ENCODE peak calls at places on chromosome 21, in eight cellular contexts. C is fibroblast of lung, N is GM23338, M is endodermal cell, S is uterus, Q is cardiac muscle cell, D is tibial nerve, J is HL-60. Y is an unnamed sample.

GRCh38 chr21:45406801-45407628 is 2.0 kb downstream of the COL18A1 start:
- DNase-seq in N (peak), S (no peak), C (no peak), D (no peak), Q (peak), M (peak), J (no peak), Y (no peak)

GRCh38 chr21:40681164-40681859 is 165.6 kb downstream of the DSCAM start:
- DNase-seq in N (no peak), Q (no peak), J (no peak), C (peak), S (no peak), M (no peak), D (no peak), Y (no peak)

GRCh38 chr21:42830456-42831455 is 48.6 kb downstream of the WDR4 start:
- DNase-seq in C (no peak), M (peak), D (no peak), N (no peak), J (no peak), S (no peak), Q (no peak), Y (no peak)

GRCh38 chr21:42524341-42525227 is 10.9 kb downstream of the SLC37A1 start:
- DNase-seq in C (peak), M (peak), N (peak), S (peak), Q (peak), D (peak), J (no peak), Y (peak)

GRCh38 chr21:45140346-45140940 is 66.1 kb downstream of the ADARB1 start:
- DNase-seq in D (peak), M (peak), C (peak), N (peak), S (peak), J (peak), Q (peak), Y (peak)

GRCh38 chr21:38365521-38365920 is 108.7 kb downstream of the KCNJ15 start:
- DNase-seq in D (no peak), M (no peak), Q (no peak), C (no peak), S (no peak), J (no peak), N (no peak), Y (no peak)

GRCh38 chr21:39633043-39633442 is 20.3 kb downstream of the B3GALT5 start:
- DNase-seq in Q (no peak), N (no peak), D (no peak), J (no peak), S (no peak), M (no peak), C (peak), Y (peak)

GRCh38 chr21:21664871-21665270 is 666.7 kb downstream of the NCAM2 start:
- DNase-seq in Q (no peak), J (no peak), D (no peak), C (peak), N (no peak), S (no peak), M (no peak), Y (no peak)

GRCh38 chr21:40043423-40043822 is 176.2 kb downstream of the PCP4 start:
- DNase-seq in D (no peak), C (no peak), Q (no peak), J (no peak), M (no peak), N (peak), S (no peak), Y (no peak)

GRCh38 chr21:15193937-15194336 is 129.1 kb upstream of the NRIP1 start:
- DNase-seq in S (no peak), C (no peak), N (no peak), Q (no peak), M (no peak), J (no peak), D (no peak), Y (no peak)

GRCh38 chr21:20618878-20619277 is 379.3 kb upstream of the NCAM2 start:
- DNase-seq in N (no peak), C (no peak), M (no peak), S (no peak), Q (no peak), J (no peak), D (no peak), Y (no peak)

GRCh38 chr21:38474124-38474523 is 24.2 kb downstream of the ERG start:
- DNase-seq in N (no peak), J (no peak), C (no peak), M (peak), Q (no peak), D (no peak), S (no peak), Y (no peak)

GRCh38 chr21:45974073-45975016 is 7.2 kb upstream of the COL6A1 start:
- DNase-seq in D (no peak), Q (no peak), N (peak), J (no peak), M (peak), C (peak), S (peak), Y (peak)

GRCh38 chr21:38965910-38966504 is 160.3 kb downstream of the ETS2 start:
- DNase-seq in S (no peak), J (no peak), M (peak), C (peak), N (peak), Q (no peak), D (no peak), Y (peak)

GRCh38 chr21:15549671-15550070 is 180.1 kb upstream of the USP25 start:
- DNase-seq in Q (no peak), C (peak), S (no peak), D (no peak), J (no peak), M (peak), N (peak), Y (peak)

GRCh38 chr21:41242238-41242829 is 74.3 kb upstream of the FAM3B start:
- DNase-seq in J (no peak), C (no peak), D (no peak), N (no peak), Q (peak), S (no peak), M (peak), Y (no peak)

GRCh38 chr21:39527664-39528381 is 76.1 kb downstream of the SH3BGR start:
- DNase-seq in Q (no peak), D (no peak), M (no peak), J (no peak), C (no peak), S (no peak), N (no peak), Y (no peak)

GRCh38 chr21:14600569-14601308 is 54.6 kb upstream of the SAMSN1 start:
- DNase-seq in N (no peak), J (no peak), Q (no peak), S (no peak), M (no peak), D (no peak), C (no peak), Y (no peak)

GRCh38 chr21:46003575-46004007 is 22.0 kb downstream of the COL6A1 start:
- DNase-seq in J (no peak), C (no peak), N (no peak), S (no peak), M (peak), Q (no peak), D (peak), Y (no peak)

GRCh38 chr21:24204641-24205040 is 1402.6 kb downstream of the MRPL39 start:
- DNase-seq in N (no peak), M (no peak), J (no peak), C (no peak), Q (no peak), D (no peak), S (no peak), Y (no peak)

GRCh38 chr21:45403825-45404725 is 890 bp upstream of the COL18A1 start:
- DNase-seq in N (peak), C (peak), J (no peak), S (peak), M (peak), Q (peak), D (peak), Y (no peak)

GRCh38 chr21:30216041-30216723 is at the start of gene CLDN8:
- DNase-seq in J (no peak), C (no peak), S (no peak), D (no peak), Q (no peak), N (no peak), M (no peak), Y (no peak)

GRCh38 chr21:39510240-39510639 is 58.5 kb downstream of the SH3BGR start:
- DNase-seq in C (no peak), J (no peak), M (no peak), N (no peak), Q (no peak), S (no peak), D (no peak), Y (no peak)

GRCh38 chr21:41777934-41778815 is 11.3 kb upstream of the RIPK4 start:
- DNase-seq in S (peak), D (peak), J (no peak), C (peak), N (peak), Q (peak), M (peak), Y (peak)

GRCh38 chr21:30340714-30341573 is 3.5 kb upstream of the KRTAP27-1 start:
- DNase-seq in J (no peak), N (peak), M (peak), C (peak), D (no peak), S (no peak), Q (peak), Y (peak)

GRCh38 chr21:30620080-30620479 is 347 bp upstream of the KRTAP20-4 start:
- DNase-seq in J (no peak), D (no peak), M (no peak), N (no peak), S (no peak), Q (no peak), C (no peak), Y (no peak)

GRCh38 chr21:23152130-23152529 is 2153.9 kb downstream of the NCAM2 start:
- DNase-seq in M (no peak), N (no peak), C (no peak), Q (no peak), S (no peak), D (no peak), J (no peak), Y (no peak)

GRCh38 chr21:42498012-42498411 is 2.0 kb upstream of the RSPH1 start:
- DNase-seq in J (no peak), S (no peak), C (no peak), M (no peak), D (no peak), Q (no peak), N (no peak), Y (no peak)

GRCh38 chr21:42437786-42438185 is 34.1 kb downstream of the UBASH3A start:
- DNase-seq in C (no peak), J (no peak), Q (peak), S (no peak), D (no peak), N (peak), M (peak), Y (peak)

GRCh38 chr21:34817821-34818662 is 149.2 kb downstream of the CLIC6 start:
- DNase-seq in S (no peak), N (no peak), C (no peak), J (no peak), Q (no peak), M (no peak), D (no peak), Y (no peak)

GRCh38 chr21:34819357-34819999 is 150.7 kb downstream of the CLIC6 start:
- DNase-seq in Q (no peak), M (peak), N (no peak), S (no peak), C (no peak), D (no peak), J (no peak), Y (no peak)

GRCh38 chr21:34815831-34816700 is 147.3 kb downstream of the CLIC6 start:
- DNase-seq in Q (no peak), N (no peak), C (no peak), D (no peak), M (no peak), J (no peak), S (no peak), Y (no peak)

GRCh38 chr21:34820051-34820450 is 151.3 kb downstream of the CLIC6 start:
- DNase-seq in J (no peak), C (no peak), Q (no peak), N (no peak), S (no peak), D (no peak), M (no peak), Y (no peak)

DNA sequence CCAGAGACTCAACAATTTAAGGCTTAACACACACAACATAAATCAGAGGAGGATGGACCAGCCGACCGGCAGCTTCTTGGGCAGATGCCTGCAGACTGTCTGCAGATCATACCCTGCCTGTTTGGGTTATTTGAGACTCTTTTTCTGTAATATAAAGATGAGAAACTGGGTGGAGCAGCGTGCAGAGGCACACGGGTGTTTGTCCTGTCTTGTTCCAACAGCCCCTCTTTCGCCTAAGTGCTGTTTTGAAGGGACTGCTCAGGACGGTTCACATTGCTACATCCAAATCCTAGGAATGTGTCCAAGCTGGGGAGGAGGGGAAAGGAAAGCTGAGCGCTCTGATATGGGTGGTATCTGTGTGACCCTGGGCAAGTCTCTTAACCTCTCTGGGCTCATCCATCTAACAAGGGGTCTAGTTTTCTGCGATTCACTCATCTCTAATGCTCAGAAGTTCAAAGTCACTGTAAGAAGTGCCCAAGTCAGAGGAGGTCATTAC is 149.9 kb downstream of the CLIC6 start:
- DNase-seq in M (no peak), Q (no peak), D (no peak), J (no peak), C (no peak), N (no peak), S (no peak), Y (no peak)
- H3K27ac ChIP-seq in M (no peak), Q (no peak), D (no peak), J (no peak), C (peak), N (no peak), S (no peak), Y (no peak)

GRCh38 chr21:36395353-36396111 is 10.3 kb downstream of the CHAF1B start:
- DNase-seq in N (no peak), D (no peak), J (no peak), C (no peak), M (no peak), Q (no peak), S (no peak), Y (no peak)
- TF ChIP-seq CTCF in N (no peak), D (no peak), J (no peak), C (no peak), M (no peak), Q (no peak), S (no peak), Y (no peak)

DNA sequence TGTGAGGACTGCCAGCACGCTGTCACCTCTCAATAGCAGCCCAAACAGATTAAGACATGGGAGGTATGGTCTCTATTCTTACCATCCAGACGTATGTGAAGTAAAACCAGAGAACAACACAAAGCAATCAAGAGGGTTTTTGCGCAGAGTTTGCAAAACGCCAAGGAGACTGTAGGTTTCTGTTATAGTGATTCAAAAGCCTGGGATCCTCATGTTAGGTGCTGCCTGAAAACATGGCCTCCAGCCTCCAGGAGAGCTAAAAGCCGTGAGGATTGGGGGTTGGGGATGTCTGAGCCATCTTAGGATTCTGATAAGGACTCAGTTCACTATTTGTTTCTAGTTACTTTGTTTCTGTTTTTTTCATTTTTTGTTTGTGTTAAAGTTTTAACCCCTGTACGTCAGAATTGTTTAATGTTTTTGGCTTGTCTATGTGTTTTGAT is 4.2 kb upstream of the CCT8 start:
- DNase-seq in J (no peak), N (peak), D (no peak), S (no peak), M (no peak), Q (no peak), C (peak), Y (no peak)
- H3K4me3 ChIP-seq in J (no peak), N (peak), D (peak), S (peak), M (no peak), Q (no peak), C (peak), Y (peak)

GRCh38 chr21:26117972-26118367 is 52.6 kb downstream of the APP start:
- DNase-seq in D (no peak), N (no peak), M (no peak), S (no peak), C (no peak), Q (no peak), J (no peak), Y (no peak)

GRCh38 chr21:26117324-26117971 is 53.1 kb downstream of the APP start:
- DNase-seq in N (no peak), J (no peak), Q (no peak), M (no peak), D (no peak), C (no peak), S (no peak), Y (no peak)

GRCh38 chr21:26115899-26116298 is 54.7 kb downstream of the APP start:
- DNase-seq in S (no peak), D (no peak), Q (no peak), N (no peak), C (peak), M (no peak), J (no peak), Y (peak)

GRCh38 chr21:26115346-26115745 is 55.2 kb downstream of the APP start:
- DNase-seq in M (no peak), S (no peak), J (no peak), C (no peak), N (no peak), Q (no peak), D (no peak), Y (no peak)

GRCh38 chr21:26116456-26117011 is 54.0 kb downstream of the APP start:
- DNase-seq in C (peak), Q (no peak), M (peak), N (peak), J (no peak), S (no peak), D (no peak), Y (no peak)
- H3K27ac ChIP-seq in C (peak), Q (no peak), M (peak), N (peak), J (no peak), S (peak), D (peak), Y (peak)

DNA sequence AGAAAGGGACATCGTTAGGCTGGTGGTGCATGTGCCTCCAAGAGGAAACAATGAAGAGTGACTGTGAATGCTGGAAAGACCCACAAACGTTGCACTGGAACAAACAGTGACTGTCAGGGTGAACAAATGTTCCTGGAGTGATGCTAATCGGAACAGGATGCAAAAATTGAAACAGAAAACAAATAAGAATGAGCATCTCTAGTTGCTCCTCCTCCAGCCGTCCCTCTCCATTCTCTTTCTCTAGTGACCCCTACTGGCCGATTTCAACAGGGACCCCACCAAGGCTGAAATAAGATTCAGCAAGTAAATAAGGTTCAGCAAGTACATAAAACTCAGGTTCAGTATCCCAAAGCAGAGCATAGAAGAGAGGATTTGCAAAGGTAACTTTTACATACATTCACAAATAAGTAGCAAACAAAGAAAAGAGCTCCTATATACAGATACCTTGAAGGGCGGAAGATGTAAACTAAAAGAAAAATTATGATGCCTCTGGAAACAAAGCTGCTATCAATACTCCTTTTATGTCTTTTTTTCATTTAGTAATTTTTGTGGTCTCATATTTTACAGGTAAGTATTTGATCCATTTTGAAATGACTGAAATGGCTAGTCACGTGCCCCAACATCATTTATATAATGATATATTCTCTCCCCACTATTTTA is 836.1 kb upstream of the ADAMTS5 start:
- DNase-seq in C (no peak), Q (peak), N (peak), D (no peak), J (peak), S (peak), M (peak), Y (peak)
- TF ChIP-seq CTCF in C (peak), Q (peak), N (peak), D (peak), J (peak), S (peak), M (peak), Y (peak)

GRCh38 chr21:32626633-32627196 is 14.5 kb upstream of the CFAP298 start:
- DNase-seq in C (peak), Q (no peak), D (no peak), J (no peak), M (no peak), N (no peak), S (no peak), Y (peak)
- H3K4me3 ChIP-seq in C (no peak), Q (no peak), D (no peak), J (no peak), M (no peak), N (no peak), S (no peak), Y (no peak)

GRCh38 chr21:44085491-44086321 is 21.5 kb upstream of the PWP2 start:
- DNase-seq in J (no peak), M (no peak), N (no peak), S (no peak), C (no peak), Q (no peak), D (no peak), Y (no peak)
- H3K27ac ChIP-seq in J (no peak), M (no peak), N (no peak), S (no peak), C (no peak), Q (no peak), D (peak), Y (no peak)